ENCODE peak calls at places on chromosomes 7 and 10, in five cellular contexts. Y is adrenal gland, M is stomach, R is coronary artery, D is astrocyte of the cerebellum. U is an unnamed sample.
A peak's percentile ranks its signal among the peaks of the same experiment; 100 is the strongest.

GRCh38 chr10:53886325-53887300 is 914.4 kb downstream of the PCDH15 start:
- DNase-seq in Y (no peak), M (no peak), R (no peak), D (no peak), U (no peak)

GRCh38 chr10:13758302-13758701 is 171.5 kb downstream of the PRPF18 start:
- DNase-seq in Y (no peak), M (no peak), R (no peak), D (no peak), U (no peak)

GRCh38 chr7:8296362-8296659 is 34.3 kb upstream of the ICA1 start:
- DNase-seq in Y (no peak), M (no peak), R (no peak), D (no peak), U (no peak)

GRCh38 chr7:81883801-81884393 is 114.0 kb upstream of the HGF start:
- DNase-seq in Y (no peak), M (no peak), R (no peak), D (no peak), U (no peak)

GRCh38 chr7:47844311-47844710 is 104.0 kb downstream of the PKD1L1 start:
- DNase-seq in Y (no peak), M (no peak), R (no peak), D (no peak), U (no peak)

GRCh38 chr10:92993671-92994304 is 66.8 kb upstream of the CYP26C1 start:
- DNase-seq in Y (no peak), M (no peak), R (no peak), D (no peak), U (no peak)

GRCh38 chr10:111017093-111017492 is 59.7 kb upstream of the ADRA2A start:
- DNase-seq in Y (no peak), M (no peak), R (no peak), D (no peak), U (no peak)

GRCh38 chr7:118079369-118079768 is 104.6 kb upstream of the LSM8 start:
- DNase-seq in Y (no peak), M (no peak), R (no peak), D (no peak), U (no peak)

GRCh38 chr7:143391462-143392404 is 10.6 kb downstream of the ZYX start:
- DNase-seq in Y (peak; percentile 49), M (peak; percentile 60), R (peak; percentile 96), D (peak; percentile 64), U (peak; percentile 59)

GRCh38 chr10:101495324-101495925 is 92.6 kb downstream of the POLL start:
- DNase-seq in Y (no peak), M (no peak), R (no peak), D (no peak), U (no peak)

GRCh38 chr7:151736403-151736909 is 140.5 kb downstream of the PRKAG2 start:
- DNase-seq in Y (peak; percentile 89), M (peak; percentile 44), R (peak; percentile 90), D (peak; percentile 92), U (peak; percentile 95)

GRCh38 chr7:27784399-27785053 is 44.6 kb downstream of the TAX1BP1 start:
- DNase-seq in Y (no peak), M (no peak), R (no peak), D (no peak), U (peak; percentile 17)

GRCh38 chr7:66167773-66168367 is 37.3 kb upstream of the TPST1 start:
- DNase-seq in Y (no peak), M (no peak), R (no peak), D (peak; percentile 26), U (no peak)

GRCh38 chr10:30854656-30855055 is 177.0 kb downstream of the ZNF438 start:
- DNase-seq in Y (no peak), M (no peak), R (no peak), D (no peak), U (no peak)

GRCh38 chr10:92640110-92640509 is 47.2 kb downstream of the KIF11 start:
- DNase-seq in Y (peak; percentile 22), M (no peak), R (no peak), D (peak; percentile 53), U (peak; percentile 26)

GRCh38 chr7:30650455-30650854 is 31.8 kb downstream of the CRHR2 start:
- DNase-seq in Y (no peak), M (no peak), R (peak; percentile 29), D (no peak), U (no peak)

GRCh38 chr10:42802889-42803288 is 20.3 kb downstream of the BMS1 start:
- DNase-seq in Y (no peak), M (no peak), R (no peak), D (no peak), U (no peak)

GRCh38 chr7:149690688-149691446 is 82.5 kb downstream of the ZNF467 start:
- DNase-seq in Y (peak; percentile 36), M (no peak), R (no peak), D (no peak), U (peak; percentile 54)

DNA sequence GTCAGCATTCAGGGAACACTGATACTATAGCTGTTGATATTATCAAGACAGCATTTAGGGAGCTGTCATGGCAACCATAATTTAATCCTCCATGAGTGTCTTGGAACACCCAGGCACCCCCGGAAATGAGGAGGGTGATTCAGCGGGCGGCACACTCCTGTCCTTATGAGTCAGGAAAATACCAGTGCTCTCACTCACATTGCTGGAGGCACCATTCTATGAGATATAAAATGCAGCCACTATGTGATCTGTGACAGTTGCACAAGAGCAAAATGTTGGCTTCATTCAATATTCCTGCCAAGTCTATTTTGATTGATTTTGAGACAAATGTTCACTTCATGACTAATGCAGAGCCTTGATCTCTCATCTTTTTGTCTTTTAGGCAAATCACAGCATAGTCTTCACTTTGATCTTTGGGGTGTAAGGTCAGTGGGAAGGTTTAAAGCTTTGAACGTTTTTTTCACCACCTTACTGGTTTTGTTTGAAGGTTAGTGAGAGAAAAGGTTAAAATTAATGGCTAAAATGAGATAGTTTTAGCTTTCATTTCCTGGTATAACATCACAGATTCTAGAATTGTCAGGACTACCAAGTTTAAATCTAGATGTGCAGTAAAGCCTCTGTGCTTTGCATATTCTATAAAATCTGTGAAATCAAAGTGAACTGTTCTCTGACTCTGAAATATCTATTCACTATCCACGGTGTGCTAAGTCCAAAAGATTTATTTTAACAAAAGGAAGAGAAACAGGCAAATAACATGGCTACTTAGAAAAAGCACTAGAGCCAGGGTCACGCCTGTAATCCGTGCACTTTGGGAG is 12.4 kb upstream of the ARHGAP12 start:
- DNase-seq in Y (peak; percentile 80), M (peak; percentile 49), R (no peak), D (peak; percentile 53), U (peak; percentile 87)
- H3K4me3 ChIP-seq in Y (no peak overlapping the region), M (no peak overlapping the region), R (no peak overlapping the region), D (no peak overlapping the region), U (no peak overlapping the region)

GRCh38 chr10:103839867-103840746 is 15.3 kb downstream of the SH3PXD2A start:
- DNase-seq in Y (no peak), M (peak; percentile 52), R (peak; percentile 71), D (no peak), U (no peak)
- H3K4me3 ChIP-seq in Y (no peak overlapping the region), M (no peak overlapping the region), R (no peak overlapping the region), D (no peak overlapping the region), U (no peak overlapping the region)

GRCh38 chr7:46170021-46170420 is 248.9 kb upstream of the IGFBP3 start:
- DNase-seq in Y (no peak), M (no peak), R (no peak), D (no peak), U (no peak)

GRCh38 chr7:46175221-46175620 is 254.1 kb upstream of the IGFBP3 start:
- DNase-seq in Y (no peak), M (no peak), R (no peak), D (no peak), U (no peak)

GRCh38 chr7:46174192-46174572 is 253.1 kb upstream of the IGFBP3 start:
- DNase-seq in Y (no peak), M (no peak), R (no peak), D (no peak), U (no peak)

GRCh38 chr7:46170792-46171191 is 249.7 kb upstream of the IGFBP3 start:
- DNase-seq in Y (no peak), M (no peak), R (no peak), D (no peak), U (no peak)

GRCh38 chr7:46173526-46174191 is 252.6 kb upstream of the IGFBP3 start:
- DNase-seq in Y (no peak), M (peak; percentile 65), R (no peak), D (no peak), U (no peak)
- H3K4me3 ChIP-seq in Y (no peak overlapping the region), M (no peak overlapping the region), R (no peak overlapping the region), D (no peak overlapping the region), U (no peak overlapping the region)

GRCh38 chr10:107163904-107164861 is at the start of gene SORCS1:
- DNase-seq in Y (no peak), M (no peak), R (no peak), D (no peak), U (no peak)
- H3K4me3 ChIP-seq in Y (no peak within 1 kb of the TSS), M (peak within 1 kb of the TSS; percentile 55), R (peak within 1 kb of the TSS; percentile 70), D (peak within 1 kb of the TSS; percentile 27), U (peak within 1 kb of the TSS; percentile 18)

GRCh38 chr7:105391429-105391828 is 2.7 kb upstream of the SRPK2 start:
- DNase-seq in Y (no peak), M (no peak), R (no peak), D (no peak), U (no peak)

GRCh38 chr7:105388373-105389089 is at the start of gene SRPK2:
- DNase-seq in Y (peak; percentile 67), M (peak; percentile 84), R (peak; percentile 77), D (no peak), U (no peak)

GRCh38 chr7:105389090-105389650 is 449 bp upstream of the SRPK2 start:
- DNase-seq in Y (peak; percentile 53), M (peak; percentile 57), R (peak; percentile 73), D (no peak), U (no peak)

GRCh38 chr7:105387621-105388372 is 924 bp downstream of the SRPK2 start:
- DNase-seq in Y (peak; percentile 63), M (peak; percentile 63), R (peak; percentile 77), D (no peak), U (no peak)

DNA sequence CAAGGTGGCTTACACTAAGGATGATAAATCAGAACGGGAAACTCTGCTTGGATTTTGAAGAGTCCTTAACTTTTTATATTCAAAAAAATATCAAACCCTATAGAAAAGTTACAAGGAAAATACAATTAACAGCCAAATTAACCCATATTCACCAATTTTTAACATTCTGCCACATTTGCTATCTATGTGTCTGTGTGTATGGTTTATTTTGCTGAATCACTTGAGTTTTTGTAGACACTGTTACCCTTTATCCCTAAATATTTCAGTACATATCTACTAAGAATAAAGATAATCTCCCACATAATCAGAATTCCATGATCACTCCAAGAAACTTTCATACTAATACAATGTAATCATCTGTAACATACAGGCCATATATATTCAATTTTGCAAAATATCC is 1.2 kb upstream of the SRPK2 start:
- DNase-seq in Y (no peak), M (no peak), R (no peak), D (no peak), U (no peak)
- H3K4me3 ChIP-seq in Y (no peak overlapping the region), M (no peak overlapping the region), R (no peak overlapping the region), D (no peak overlapping the region), U (no peak overlapping the region)

DNA sequence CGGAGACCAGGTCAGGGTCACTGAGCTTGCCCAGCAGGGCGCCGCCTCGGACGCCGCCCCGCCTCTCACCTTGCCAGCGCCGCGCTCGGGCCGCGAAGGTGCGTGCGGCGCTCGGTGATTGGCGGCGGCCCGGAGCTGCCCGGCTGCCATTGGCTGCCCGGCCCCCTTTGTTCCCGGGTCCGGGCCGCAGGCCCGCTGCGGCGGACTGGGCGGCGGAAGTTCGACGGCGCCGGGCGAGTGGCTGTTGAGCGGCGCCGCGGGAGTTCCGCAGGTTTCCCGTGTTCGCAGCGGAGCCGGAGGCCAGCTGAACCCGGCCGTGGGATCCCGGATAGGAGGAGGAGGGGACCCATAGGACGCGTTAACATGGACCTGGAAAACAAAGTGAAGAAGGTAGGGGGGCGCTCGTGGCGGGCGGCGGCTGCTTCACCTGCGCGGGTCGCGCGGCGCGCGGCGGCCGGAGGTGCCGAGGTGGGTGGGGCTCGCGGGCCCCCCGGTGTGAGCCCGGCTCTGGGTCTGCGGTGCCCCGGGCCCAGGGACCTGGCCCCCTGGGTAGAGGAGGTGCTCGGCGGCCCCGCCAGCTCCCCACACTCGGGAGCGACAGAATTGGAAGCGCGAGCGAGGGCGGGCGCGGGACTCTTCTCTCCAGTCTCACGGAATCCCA is at the start of gene TES:
- DNase-seq in Y (peak; percentile 44), M (peak; percentile 87), R (no peak), D (no peak), U (no peak)
- H3K4me3 ChIP-seq in Y (no peak within 1 kb of the TSS), M (peak within 1 kb of the TSS; percentile 61), R (peak within 1 kb of the TSS; percentile 77), D (peak within 1 kb of the TSS; percentile 72), U (peak within 1 kb of the TSS; percentile 70)